ENCODE peak calls at places on chromosomes 16 and 17, in five cellular contexts. One of them, this sample, is unnamed.

GRCh38 chr16:626787-627457 is 3.9 kb upstream of the WFIKKN1 start:
- DNase-seq in NCI-H460: peak
- DNase-seq in anterior cingulate cortex: no peak
- DNase-seq in lung: peak
- DNase-seq in RCC 7860: peak
- DNase-seq in this sample: no peak

GRCh38 chr16:87608400-87608985 is 6.2 kb downstream of the JPH3 start:
- DNase-seq in NCI-H460: peak
- DNase-seq in anterior cingulate cortex: no peak
- DNase-seq in lung: no peak
- DNase-seq in RCC 7860: peak
- DNase-seq in this sample: no peak

GRCh38 chr17:29169806-29170591 is 10.2 kb downstream of the MYO18A start:
- DNase-seq in NCI-H460: no peak
- DNase-seq in anterior cingulate cortex: no peak
- DNase-seq in lung: no peak
- DNase-seq in RCC 7860: no peak
- DNase-seq in this sample: no peak

GRCh38 chr17:6163632-6164319 is 93.6 kb downstream of the WSCD1 start:
- DNase-seq in NCI-H460: no peak
- DNase-seq in anterior cingulate cortex: no peak
- DNase-seq in lung: no peak
- DNase-seq in RCC 7860: no peak
- DNase-seq in this sample: no peak

GRCh38 chr17:13550291-13550690 is 51.4 kb downstream of the HS3ST3A1 start:
- DNase-seq in NCI-H460: no peak
- DNase-seq in anterior cingulate cortex: no peak
- DNase-seq in lung: no peak
- DNase-seq in RCC 7860: peak
- DNase-seq in this sample: no peak

GRCh38 chr17:81302861-81303326 is 7.8 kb upstream of the SLC38A10 start:
- DNase-seq in NCI-H460: no peak
- DNase-seq in anterior cingulate cortex: no peak
- DNase-seq in lung: no peak
- DNase-seq in RCC 7860: no peak
- DNase-seq in this sample: no peak

GRCh38 chr17:416293-417206 is 63.9 kb upstream of the RPH3AL start:
- DNase-seq in NCI-H460: no peak
- DNase-seq in anterior cingulate cortex: no peak
- DNase-seq in lung: no peak
- DNase-seq in RCC 7860: no peak
- DNase-seq in this sample: no peak

GRCh38 chr16:19618876-19619275 is 63.4 kb downstream of the VPS35L start:
- DNase-seq in NCI-H460: no peak
- DNase-seq in anterior cingulate cortex: no peak
- DNase-seq in lung: no peak
- DNase-seq in RCC 7860: no peak
- DNase-seq in this sample: no peak

GRCh38 chr16:9053006-9053601 is 38.3 kb upstream of the HAPSTR1 start:
- DNase-seq in NCI-H460: peak
- DNase-seq in anterior cingulate cortex: peak
- DNase-seq in lung: peak
- DNase-seq in RCC 7860: no peak
- DNase-seq in this sample: no peak

GRCh38 chr16:27364493-27365141 is 37.4 kb upstream of the IL21R start:
- DNase-seq in NCI-H460: no peak
- DNase-seq in anterior cingulate cortex: no peak
- DNase-seq in lung: peak
- DNase-seq in RCC 7860: no peak
- DNase-seq in this sample: no peak

GRCh38 chr16:51151435-51151950 is 423 bp upstream of the SALL1 start:
- DNase-seq in NCI-H460: peak
- DNase-seq in anterior cingulate cortex: peak
- DNase-seq in lung: no peak
- DNase-seq in RCC 7860: peak
- DNase-seq in this sample: no peak

GRCh38 chr16:67391424-67392300 is 1.6 kb downstream of the TPPP3 start:
- DNase-seq in NCI-H460: no peak
- DNase-seq in anterior cingulate cortex: peak
- DNase-seq in lung: no peak
- DNase-seq in RCC 7860: no peak
- DNase-seq in this sample: no peak

GRCh38 chr16:31331141-31331764 is 23.7 kb upstream of the ITGAX start:
- DNase-seq in NCI-H460: no peak
- DNase-seq in anterior cingulate cortex: no peak
- DNase-seq in lung: no peak
- DNase-seq in RCC 7860: no peak
- DNase-seq in this sample: no peak

GRCh38 chr17:36590082-36590481 is 1.6 kb upstream of the DHRS11 start:
- DNase-seq in NCI-H460: no peak
- DNase-seq in anterior cingulate cortex: no peak
- DNase-seq in lung: no peak
- DNase-seq in RCC 7860: no peak
- DNase-seq in this sample: no peak

GRCh38 chr17:33291248-33292183 is 1.6 kb downstream of the ASIC2 start:
- DNase-seq in NCI-H460: no peak
- DNase-seq in anterior cingulate cortex: no peak
- DNase-seq in lung: no peak
- DNase-seq in RCC 7860: no peak
- DNase-seq in this sample: no peak

GRCh38 chr17:34155947-34156346 is 99.1 kb upstream of the CCL2 start:
- DNase-seq in NCI-H460: no peak
- DNase-seq in anterior cingulate cortex: no peak
- DNase-seq in lung: no peak
- DNase-seq in RCC 7860: no peak
- DNase-seq in this sample: no peak

GRCh38 chr17:61467416-61468262 is 15.4 kb downstream of the TBX4 start:
- DNase-seq in NCI-H460: peak
- DNase-seq in anterior cingulate cortex: no peak
- DNase-seq in lung: no peak
- DNase-seq in RCC 7860: no peak
- DNase-seq in this sample: no peak

GRCh38 chr17:44345497-44346026 is 460 bp downstream of the GRN start:
- DNase-seq in NCI-H460: peak
- DNase-seq in anterior cingulate cortex: peak
- DNase-seq in lung: peak
- DNase-seq in RCC 7860: peak
- DNase-seq in this sample: no peak

GRCh38 chr16:79599256-79599836 is 1.2 kb downstream of the MAF start:
- DNase-seq in NCI-H460: no peak
- DNase-seq in anterior cingulate cortex: no peak
- DNase-seq in lung: no peak
- DNase-seq in RCC 7860: no peak
- DNase-seq in this sample: peak

GRCh38 chr17:47978324-47978723 is 7.4 kb downstream of the CDK5RAP3 start:
- DNase-seq in NCI-H460: peak
- DNase-seq in anterior cingulate cortex: no peak
- DNase-seq in lung: no peak
- DNase-seq in RCC 7860: peak
- DNase-seq in this sample: no peak

GRCh38 chr17:17342242-17342945 is 39.2 kb downstream of the NT5M start:
- DNase-seq in NCI-H460: no peak
- DNase-seq in anterior cingulate cortex: no peak
- DNase-seq in lung: no peak
- DNase-seq in RCC 7860: no peak
- DNase-seq in this sample: no peak

This sample was measured in ascending aorta.